ENCODE peak calls at places on chromosomes 5 and 9, in four cellular contexts. One of them, this sample, is unnamed.
A peak's percentile ranks its signal among the peaks of the same experiment; 100 is the strongest.

GRCh38 chr9:137136926-137137607 is 1.9 kb upstream of the GRIN1 start:
- DNase-seq in K562: peak; percentile 22
- DNase-seq in HepG2: no peak
- DNase-seq in GM12878: no peak
- DNase-seq in this sample: no peak

GRCh38 chr9:69474821-69475220 is 149.8 kb downstream of the ENTREP1 start:
- DNase-seq in HepG2: no peak
- DNase-seq in GM12878: no peak
- DNase-seq in K562: no peak
- DNase-seq in this sample: no peak

GRCh38 chr9:15725953-15726352 is 173.1 kb downstream of the CCDC171 start:
- DNase-seq in K562: no peak
- DNase-seq in GM12878: no peak
- DNase-seq in HepG2: no peak
- DNase-seq in this sample: no peak

GRCh38 chr9:73441890-73442818 is 290.5 kb downstream of the ANXA1 start:
- DNase-seq in GM12878: no peak
- DNase-seq in K562: no peak
- DNase-seq in HepG2: no peak
- DNase-seq in this sample: no peak

GRCh38 chr9:78439192-78439865 is 142.4 kb downstream of the PSAT1 start:
- DNase-seq in GM12878: peak; percentile 7
- DNase-seq in K562: peak; percentile 63
- DNase-seq in HepG2: peak; percentile 66
- DNase-seq in this sample: peak; percentile 86

GRCh38 chr5:175214152-175214551 is 229.8 kb downstream of the DRD1 start:
- DNase-seq in GM12878: no peak
- DNase-seq in K562: no peak
- DNase-seq in HepG2: no peak
- DNase-seq in this sample: no peak

GRCh38 chr9:91546574-91546973 is 122.9 kb upstream of the NFIL3 start:
- DNase-seq in K562: no peak
- DNase-seq in GM12878: no peak
- DNase-seq in HepG2: no peak
- DNase-seq in this sample: no peak

GRCh38 chr5:107389769-107390168 is 281.0 kb downstream of the EFNA5 start:
- DNase-seq in HepG2: no peak
- DNase-seq in GM12878: no peak
- DNase-seq in K562: no peak
- DNase-seq in this sample: no peak

GRCh38 chr5:10396552-10396951 is 43.1 kb downstream of the MARCHF6 start:
- DNase-seq in GM12878: no peak
- DNase-seq in K562: no peak
- DNase-seq in HepG2: no peak
- DNase-seq in this sample: no peak

GRCh38 chr9:21060919-21061561 is 16.7 kb downstream of the IFNB1 start:
- DNase-seq in GM12878: peak; percentile 12
- DNase-seq in K562: no peak
- DNase-seq in HepG2: no peak
- DNase-seq in this sample: no peak

GRCh38 chr9:87527211-87527916 is 29.7 kb downstream of the DAPK1 start:
- DNase-seq in K562: no peak
- DNase-seq in HepG2: no peak
- DNase-seq in GM12878: no peak
- DNase-seq in this sample: no peak

GRCh38 chr9:124212381-124213050 is 45.2 kb upstream of the NEK6 start:
- DNase-seq in HepG2: no peak
- DNase-seq in K562: no peak
- DNase-seq in GM12878: no peak
- DNase-seq in this sample: no peak

GRCh38 chr9:104961238-104961637 is 33.3 kb upstream of the ABCA1 start:
- DNase-seq in HepG2: peak; percentile 72
- DNase-seq in GM12878: peak; percentile 2
- DNase-seq in K562: peak; percentile 60
- DNase-seq in this sample: peak; percentile 56

GRCh38 chr9:121220996-121221671 is 19.5 kb upstream of the RAB14 start:
- DNase-seq in HepG2: no peak
- DNase-seq in GM12878: no peak
- DNase-seq in K562: no peak
- DNase-seq in this sample: peak; percentile 57

GRCh38 chr9:89878687-89879086 is 273.9 kb downstream of the GADD45G start:
- DNase-seq in GM12878: no peak
- DNase-seq in HepG2: peak; percentile 12
- DNase-seq in K562: no peak
- DNase-seq in this sample: no peak

GRCh38 chr9:117775576-117775975 is 71.4 kb downstream of the TLR4 start:
- DNase-seq in K562: no peak
- DNase-seq in GM12878: no peak
- DNase-seq in HepG2: no peak
- DNase-seq in this sample: no peak

GRCh38 chr5:84603557-84604185 is 219.0 kb upstream of the EDIL3 start:
- DNase-seq in K562: no peak
- DNase-seq in GM12878: no peak
- DNase-seq in HepG2: no peak
- DNase-seq in this sample: no peak

GRCh38 chr5:117872798-117873368 is 1115.5 kb downstream of the DTWD2 start:
- DNase-seq in HepG2: no peak
- DNase-seq in K562: no peak
- DNase-seq in GM12878: no peak
- DNase-seq in this sample: no peak

GRCh38 chr5:110880413-110880812 is 141.6 kb downstream of the SLC25A46 start:
- DNase-seq in GM12878: peak; percentile 4
- DNase-seq in K562: no peak
- DNase-seq in HepG2: no peak
- DNase-seq in this sample: no peak
- TF ChIP-seq ATF3 in GM12878: no peak
- TF ChIP-seq ATF3 in K562: no peak
- TF ChIP-seq ATF3 in HepG2: no peak
- TF ChIP-seq ATF3 in this sample: no peak

DNA sequence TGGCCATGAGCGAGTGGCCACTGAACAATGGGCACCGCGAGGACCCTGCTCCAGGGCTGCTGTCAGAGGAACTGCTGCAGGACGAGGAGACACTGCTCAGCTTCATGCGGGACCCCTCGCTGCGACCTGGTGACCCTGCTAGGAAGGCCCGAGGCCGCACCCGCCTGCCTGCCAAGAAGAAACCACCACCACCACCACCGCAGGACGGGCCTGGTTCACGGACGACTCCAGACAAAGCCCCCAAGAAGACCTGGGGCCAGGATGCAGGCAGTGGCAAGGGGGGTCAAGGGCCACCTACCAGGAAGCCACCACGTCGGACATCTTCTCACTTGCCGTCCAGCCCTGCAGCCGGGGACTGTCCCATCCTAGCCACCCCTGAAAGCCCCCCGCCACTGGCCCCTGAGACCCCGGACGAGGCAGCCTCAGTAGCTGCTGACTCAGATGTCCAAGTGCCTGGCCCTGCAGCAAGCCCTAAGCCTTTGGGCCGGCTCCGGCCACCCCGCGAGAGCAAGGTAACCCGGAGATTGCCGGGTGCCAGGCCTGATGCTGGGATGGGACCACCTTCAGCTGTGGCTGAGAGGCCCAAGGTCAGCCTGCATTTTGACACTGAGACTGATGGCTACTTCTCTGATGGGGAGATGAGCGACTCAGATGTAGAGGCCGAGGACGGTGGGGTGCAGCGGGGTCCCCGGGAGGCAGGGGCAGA is 53.3 kb downstream of the JADE2 start:
- DNase-seq in GM12878: no peak
- DNase-seq in K562: no peak
- DNase-seq in HepG2: no peak
- DNase-seq in this sample: no peak
- TF ChIP-seq CREM in GM12878: no peak
- TF ChIP-seq CREM in K562: no peak
- TF ChIP-seq CREM in HepG2: no peak
- TF ChIP-seq CREM in this sample: no peak

GRCh38 chr5:35372482-35372881 is 142.2 kb upstream of the PRLR start:
- DNase-seq in GM12878: no peak
- DNase-seq in HepG2: no peak
- DNase-seq in K562: no peak
- DNase-seq in this sample: no peak

GRCh38 chr5:35374584-35374983 is 144.3 kb upstream of the PRLR start:
- DNase-seq in K562: no peak
- DNase-seq in HepG2: no peak
- DNase-seq in GM12878: no peak
- DNase-seq in this sample: no peak

GRCh38 chr5:35373196-35373696 is 143.0 kb upstream of the PRLR start:
- DNase-seq in HepG2: no peak
- DNase-seq in GM12878: no peak
- DNase-seq in K562: no peak
- DNase-seq in this sample: no peak

GRCh38 chr5:35371971-35372426 is 141.7 kb upstream of the PRLR start:
- DNase-seq in GM12878: no peak
- DNase-seq in K562: no peak
- DNase-seq in HepG2: no peak
- DNase-seq in this sample: no peak

GRCh38 chr5:35377653-35378052 is 147.4 kb upstream of the PRLR start:
- DNase-seq in GM12878: no peak
- DNase-seq in K562: no peak
- DNase-seq in HepG2: no peak
- DNase-seq in this sample: no peak
- TF ChIP-seq CTCF in GM12878: no peak
- TF ChIP-seq CTCF in K562: no peak
- TF ChIP-seq CTCF in HepG2: no peak
- TF ChIP-seq CTCF in this sample: no peak

GRCh38 chr9:134751630-134752029 is 110.0 kb downstream of the COL5A1 start:
- DNase-seq in K562: no peak
- DNase-seq in HepG2: no peak
- DNase-seq in GM12878: no peak
- DNase-seq in this sample: no peak
- TF ChIP-seq ATF3 in K562: no peak
- TF ChIP-seq ATF3 in HepG2: no peak
- TF ChIP-seq ATF3 in GM12878: no peak
- TF ChIP-seq ATF3 in this sample: no peak

GRCh38 chr9:76900884-76901440 is 5.0 kb downstream of the PRUNE2 start:
- DNase-seq in K562: no peak
- DNase-seq in GM12878: no peak
- DNase-seq in HepG2: no peak
- DNase-seq in this sample: no peak
- TF ChIP-seq CREM in K562: no peak
- TF ChIP-seq CREM in GM12878: no peak
- TF ChIP-seq CREM in HepG2: no peak
- TF ChIP-seq CREM in this sample: no peak

This sample was measured in WTC11.